ENCODE peak calls at places on chromosomes 11 and 22, in four cellular contexts. I, A, W and X are unnamed samples.

GRCh38 chr11:124837491-124837856 is 27.8 kb upstream of the ROBO3 start:
- DNase-seq in I (no peak), W (no peak), A (no peak), X (peak)

GRCh38 chr22:43561421-43562178 is 149.8 kb downstream of the MPPED1 start:
- DNase-seq in W (no peak), A (no peak), I (no peak), X (no peak)

GRCh38 chr11:28770806-28771205 is 662.6 kb downstream of the METTL15 start:
- DNase-seq in A (no peak), W (no peak), I (no peak), X (no peak)

GRCh38 chr11:86743223-86744118 is 56.9 kb upstream of the PRSS23 start:
- DNase-seq in I (peak), W (peak), A (peak), X (peak)

GRCh38 chr11:92149996-92150395 is 74.6 kb upstream of the FAT3 start:
- DNase-seq in A (no peak), W (no peak), I (no peak), X (no peak)

GRCh38 chr11:46338988-46339666 is 8.1 kb upstream of the DGKZ start:
- DNase-seq in I (no peak), A (peak), W (no peak), X (no peak)

GRCh38 chr11:130095326-130095725 is 25.6 kb downstream of the APLP2 start:
- DNase-seq in W (no peak), I (no peak), A (no peak), X (peak)

GRCh38 chr11:45654242-45654641 is 11.2 kb downstream of the CHST1 start:
- DNase-seq in W (no peak), I (peak), A (no peak), X (no peak)

GRCh38 chr11:66183581-66184048 is 84.8 kb upstream of the RAB1B start:
- DNase-seq in I (no peak), W (no peak), A (no peak), X (peak)

GRCh38 chr11:60972182-60973030 is 926 bp downstream of the CD6 start:
- DNase-seq in I (no peak), A (no peak), W (no peak), X (no peak)

GRCh38 chr11:92048415-92048814 is 176.2 kb upstream of the FAT3 start:
- DNase-seq in W (no peak), I (no peak), A (peak), X (no peak)

GRCh38 chr11:17649696-17650600 is 69.4 kb upstream of the MYOD1 start:
- DNase-seq in A (no peak), I (no peak), W (no peak), X (no peak)

GRCh38 chr11:44927174-44927661 is 23.5 kb downstream of the TP53I11 start:
- DNase-seq in A (peak), I (peak), W (peak), X (peak)

GRCh38 chr22:50209893-50210292 is 9.1 kb downstream of the SELENOO start:
- DNase-seq in W (peak), I (peak), A (peak), X (peak)

GRCh38 chr22:19742160-19743066 is 18.2 kb upstream of the TBX1 start:
- DNase-seq in A (no peak), W (no peak), I (no peak), X (no peak)

GRCh38 chr11:15863411-15863810 is 492.9 kb downstream of the SOX6 start:
- DNase-seq in I (no peak), A (no peak), W (no peak), X (no peak)

GRCh38 chr11:109612481-109612880 is 190.5 kb downstream of the C11orf87 start:
- DNase-seq in I (no peak), W (no peak), A (no peak), X (no peak)

GRCh38 chr11:3091081-3091845 is 34.0 kb upstream of the CARS1 start:
- DNase-seq in W (no peak), A (no peak), I (peak), X (no peak)

GRCh38 chr11:57405271-57405890 is 14.9 kb upstream of the PRG2 start:
- DNase-seq in A (no peak), I (no peak), W (no peak), X (no peak)

GRCh38 chr11:116605543-116605942 is 167.2 kb downstream of the BUD13 start:
- DNase-seq in A (peak), I (peak), W (peak), X (peak)

GRCh38 chr11:76808158-76808557 is 25.0 kb downstream of the TSKU start:
- DNase-seq in W (no peak), A (no peak), I (no peak), X (no peak)

GRCh38 chr11:24859801-24860300 is 363.0 kb downstream of the LUZP2 start:
- DNase-seq in W (no peak), A (no peak), I (no peak), X (no peak)
- TF ChIP-seq POLR2A in W (no peak), A (no peak), I (no peak), X (no peak)

DNA sequence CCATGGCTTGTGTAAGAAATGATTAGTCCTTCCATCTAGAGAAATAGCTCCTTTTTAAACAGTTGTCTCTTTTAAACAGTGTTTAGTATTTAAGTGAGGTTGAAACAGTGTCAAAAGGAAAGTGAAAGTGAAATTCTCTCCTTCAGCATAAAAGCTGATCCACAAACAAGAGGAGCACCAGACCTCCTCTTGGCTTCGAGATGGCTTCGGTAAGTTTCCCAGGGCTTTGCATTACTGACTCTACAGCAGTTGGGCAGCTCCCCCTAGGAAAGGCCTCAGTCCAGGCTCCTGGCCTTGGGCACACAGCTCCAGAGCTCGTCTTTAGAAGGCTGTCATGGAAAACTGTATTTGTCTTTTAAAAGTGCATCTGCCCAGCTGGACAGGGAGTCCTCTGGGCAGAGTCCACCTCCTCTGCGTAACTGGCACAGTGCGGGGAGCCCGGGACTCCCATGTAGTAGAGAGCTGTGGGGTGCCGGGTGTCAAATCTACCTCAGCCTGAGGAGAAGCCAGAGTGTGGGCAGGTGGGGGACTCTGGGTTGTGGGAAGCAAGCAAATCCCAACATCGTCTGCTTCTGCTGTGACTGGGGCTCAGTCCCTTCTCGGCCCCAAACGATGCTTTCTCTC is at the start of gene PLAAT4:
- DNase-seq in W (peak), I (peak), A (peak), X (peak)
- TF ChIP-seq POLR2A in W (no peak), I (no peak), A (no peak), X (no peak)

GRCh38 chr22:40030026-40030756 is 35.4 kb downstream of the FAM83F start:
- DNase-seq in W (no peak), A (no peak), I (no peak), X (no peak)

GRCh38 chr22:40029189-40029890 is 34.6 kb downstream of the FAM83F start:
- DNase-seq in I (no peak), W (no peak), A (peak), X (no peak)

GRCh38 chr22:40026641-40027040 is 31.9 kb downstream of the FAM83F start:
- DNase-seq in I (no peak), A (no peak), W (no peak), X (no peak)

GRCh38 chr22:40027191-40028097 is 32.7 kb downstream of the FAM83F start:
- DNase-seq in A (no peak), I (no peak), W (no peak), X (no peak)

GRCh38 chr22:40028098-40028425 is 33.3 kb downstream of the FAM83F start:
- DNase-seq in A (no peak), I (no peak), W (no peak), X (no peak)
- TF ChIP-seq POLR2A in A (no peak), I (no peak), W (no peak), X (no peak)

GRCh38 chr22:36301851-36302250 is 48.9 kb downstream of the APOL1 start:
- DNase-seq in W (no peak), I (no peak), A (no peak), X (no peak)

GRCh38 chr22:36300396-36301212 is 47.7 kb downstream of the APOL1 start:
- DNase-seq in W (no peak), A (no peak), I (no peak), X (no peak)

GRCh38 chr22:36302439-36303114 is 49.6 kb downstream of the APOL1 start:
- DNase-seq in I (no peak), A (no peak), W (no peak), X (no peak)

GRCh38 chr22:36299911-36300310 is 47.0 kb downstream of the APOL1 start:
- DNase-seq in W (no peak), I (no peak), A (no peak), X (no peak)

DNA sequence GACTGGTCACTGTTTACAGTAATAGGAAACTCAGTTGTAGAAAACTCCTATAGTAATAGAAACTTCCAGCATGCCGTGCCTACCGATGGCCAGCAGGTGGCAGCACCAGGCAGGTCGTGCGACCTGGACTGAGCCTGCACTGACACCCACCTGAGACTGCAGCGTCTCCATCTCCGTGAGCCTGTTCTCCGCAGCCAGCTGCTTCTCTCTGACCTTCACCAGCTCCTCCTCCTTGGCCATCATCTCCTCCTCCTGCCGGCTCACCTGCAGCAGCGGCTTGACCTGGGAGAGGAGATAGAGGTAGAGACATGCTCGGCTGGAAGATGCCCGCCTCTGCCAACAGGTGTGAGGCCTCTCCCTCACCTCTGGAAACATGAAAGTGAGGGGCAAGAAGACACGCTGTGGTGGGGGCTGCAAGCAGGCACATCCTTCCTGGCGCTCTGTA is 48.5 kb downstream of the APOL1 start:
- DNase-seq in I (peak), W (peak), A (peak), X (peak)
- TF ChIP-seq POLR2A in I (no peak), W (no peak), A (no peak), X (no peak)

DNA sequence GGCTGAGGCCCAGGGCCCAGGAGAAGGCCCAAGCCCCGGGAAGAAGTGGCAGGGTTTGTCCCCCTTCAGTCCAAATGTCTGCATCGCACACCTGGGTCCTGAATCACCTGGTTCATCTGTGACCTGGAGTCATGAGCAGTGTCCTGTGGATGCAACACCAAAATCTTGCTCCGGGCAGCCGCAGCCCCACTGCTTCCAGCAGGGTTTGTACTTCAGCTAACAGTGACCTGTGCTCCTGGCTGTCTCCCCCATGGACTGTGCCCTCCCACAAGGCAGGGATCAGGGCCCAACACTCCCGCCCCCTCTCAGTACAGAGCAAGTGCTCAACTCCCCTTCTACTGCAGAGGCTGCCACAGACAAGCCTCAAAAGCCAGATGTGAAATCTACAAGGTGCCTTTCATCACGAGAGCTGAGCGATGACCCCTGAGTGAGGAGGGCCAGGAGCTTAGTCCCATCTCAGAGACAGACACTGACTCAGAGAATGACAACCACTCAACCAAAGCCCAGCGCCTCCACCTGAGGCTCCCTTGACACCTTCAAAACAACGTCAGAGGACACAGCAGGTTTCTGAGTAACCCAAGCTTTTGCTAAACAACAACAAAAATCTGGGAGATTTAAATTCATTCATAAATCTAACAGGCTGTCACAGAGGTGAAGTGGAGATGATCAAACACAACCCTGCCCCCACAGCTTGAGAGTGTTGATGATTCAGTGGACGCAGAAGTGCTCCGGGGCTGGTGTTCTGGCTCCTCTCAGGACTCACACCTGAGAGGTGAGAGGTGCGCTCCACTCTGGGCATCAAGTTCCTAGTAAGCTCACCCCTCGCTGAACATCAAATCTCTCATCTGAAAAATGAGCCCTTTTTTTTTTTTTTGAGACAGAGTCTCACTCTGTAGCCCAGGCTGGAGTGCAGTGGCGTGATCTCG is 3.4 kb downstream of the KIAA0930 start:
- DNase-seq in I (no peak), A (no peak), W (no peak), X (no peak)
- TF ChIP-seq POLR2A in I (no peak), A (no peak), W (no peak), X (no peak)

GRCh38 chr11:75603791-75604736 is 42.0 kb downstream of the SERPINH1 start:
- DNase-seq in A (no peak), W (no peak), I (no peak), X (no peak)
- TF ChIP-seq POLR2A in A (no peak), W (no peak), I (no peak), X (no peak)